ENCODE peak calls at places on chromosomes 12 and 14, in seven cellular contexts. W, X, O, A, F, G and T are unnamed samples.

GRCh38 chr14:51603495-51603894 is 48.2 kb upstream of the FRMD6 start:
- DNase-seq in A (no peak), F (no peak), G (no peak), O (no peak), X (no peak), W (no peak), T (no peak)

GRCh38 chr14:35808076-35808657 is 928 bp downstream of the RALGAPA1 start:
- DNase-seq in W (no peak), F (no peak), O (no peak), G (peak), X (no peak), A (no peak), T (no peak)

GRCh38 chr14:52043690-52044089 is 25.2 kb downstream of the NID2 start:
- DNase-seq in G (peak), O (peak), F (peak), A (no peak), X (no peak), W (no peak), T (no peak)

GRCh38 chr12:110279976-110280783 is 867 bp upstream of the ATP2A2 start:
- DNase-seq in G (peak), W (no peak), X (no peak), O (peak), F (peak), A (no peak), T (no peak)

GRCh38 chr12:55818140-55818728 is 393 bp downstream of the ORMDL2 start:
- DNase-seq in O (no peak), W (no peak), G (no peak), F (no peak), A (no peak), X (no peak), T (no peak)

GRCh38 chr12:470133-470532 is 10.4 kb downstream of the B4GALNT3 start:
- DNase-seq in W (no peak), A (no peak), O (no peak), F (no peak), G (no peak), X (no peak), T (no peak)

GRCh38 chr14:91175802-91176201 is 61.9 kb downstream of the DGLUCY start:
- DNase-seq in A (no peak), W (no peak), G (no peak), F (no peak), O (no peak), X (no peak), T (no peak)

GRCh38 chr14:36975834-36976233 is 196.6 kb downstream of the SLC25A21 start:
- DNase-seq in A (no peak), O (peak), G (no peak), W (no peak), X (no peak), F (no peak), T (no peak)

GRCh38 chr12:47904647-47905312 is at the start of gene VDR:
- DNase-seq in A (peak), O (peak), G (peak), W (peak), X (no peak), F (peak), T (no peak)

GRCh38 chr14:59274991-59275391 is 86.5 kb downstream of the DAAM1 start:
- DNase-seq in A (no peak), O (no peak), W (peak), X (no peak), F (no peak), G (no peak), T (no peak)

GRCh38 chr12:120276734-120277133 is 11.2 kb upstream of the PXN start:
- DNase-seq in F (no peak), W (no peak), A (no peak), X (no peak), O (peak), G (no peak), T (no peak)

GRCh38 chr12:130545475-130545874 is 170.6 kb downstream of the RIMBP2 start:
- DNase-seq in F (no peak), W (no peak), O (no peak), A (no peak), G (no peak), X (no peak), T (no peak)

GRCh38 chr12:20280515-20280914 is 87.8 kb upstream of the PDE3A start:
- DNase-seq in A (no peak), X (no peak), G (no peak), F (no peak), W (no peak), O (no peak), T (no peak)

GRCh38 chr12:48004039-48004940 is at the start of gene COL2A1:
- DNase-seq in F (peak), G (peak), A (no peak), X (no peak), W (no peak), O (peak), T (no peak)

GRCh38 chr12:126899926-126900792 is 1366.8 kb upstream of the TMEM132C start:
- DNase-seq in G (no peak), W (no peak), F (no peak), O (no peak), X (no peak), A (no peak), T (no peak)

GRCh38 chr12:989751-990278 is 1.2 kb upstream of the ERC1 start:
- DNase-seq in O (peak), A (no peak), W (no peak), X (no peak), F (peak), G (no peak), T (no peak)

GRCh38 chr12:132264086-132265010 is 65.0 kb downstream of the GALNT9 start:
- DNase-seq in F (no peak), X (no peak), A (no peak), O (no peak), W (no peak), G (no peak), T (peak)

GRCh38 chr12:50218386-50218785 is 51.2 kb upstream of the CERS5 start:
- DNase-seq in X (no peak), F (no peak), O (peak), W (no peak), G (no peak), A (no peak), T (no peak)

GRCh38 chr12:47545938-47546609 is 159.8 kb downstream of the RPAP3 start:
- DNase-seq in O (no peak), F (no peak), W (no peak), A (no peak), X (no peak), G (no peak), T (no peak)

GRCh38 chr12:66247741-66248140 is 54.6 kb upstream of the HELB start:
- DNase-seq in W (no peak), F (no peak), O (no peak), A (no peak), X (no peak), G (no peak), T (no peak)

GRCh38 chr12:75437564-75437963 is 43.0 kb upstream of the GLIPR1 start:
- DNase-seq in X (no peak), G (no peak), W (no peak), O (peak), F (no peak), A (no peak), T (no peak)

GRCh38 chr12:65495233-65495632 is 216.8 kb downstream of the MSRB3 start:
- DNase-seq in F (peak), X (peak), A (no peak), O (peak), W (no peak), G (no peak), T (no peak)

GRCh38 chr14:20477211-20477876 is 8.1 kb downstream of the PNP start:
- DNase-seq in O (peak), F (no peak), G (no peak), A (peak), W (no peak), X (no peak), T (no peak)

GRCh38 chr12:111434680-111435338 is 29.1 kb downstream of the SH2B3 start:
- DNase-seq in X (no peak), A (no peak), W (peak), O (peak), G (peak), F (no peak), T (no peak)

GRCh38 chr14:29940482-29940881 is 12.8 kb upstream of the PRKD1 start:
- DNase-seq in G (no peak), W (no peak), A (no peak), X (no peak), F (no peak), O (no peak), T (no peak)

GRCh38 chr14:68249534-68250517 is 430.2 kb downstream of the RAD51B start:
- DNase-seq in O (peak), X (no peak), G (no peak), A (no peak), W (no peak), F (no peak), T (no peak)

GRCh38 chr14:44453433-44454171 is 53.5 kb downstream of the FSCB start:
- DNase-seq in G (no peak), A (no peak), W (no peak), X (no peak), F (no peak), O (no peak), T (no peak)

GRCh38 chr12:116773276-116773731 is 35.2 kb downstream of the RNFT2 start:
- DNase-seq in X (no peak), A (no peak), G (peak), W (peak), O (no peak), F (peak), T (no peak)

GRCh38 chr14:49287004-49287403 is 299.2 kb downstream of the RPS29 start:
- DNase-seq in X (no peak), G (no peak), O (no peak), F (no peak), A (no peak), W (no peak), T (no peak)

GRCh38 chr14:60184597-60185555 is 19.7 kb upstream of the DHRS7 start:
- DNase-seq in F (no peak), G (no peak), X (no peak), W (no peak), A (no peak), O (no peak), T (no peak)

GRCh38 chr12:92338671-92339070 is 193.0 kb upstream of the BTG1 start:
- DNase-seq in X (no peak), W (no peak), O (no peak), G (no peak), A (no peak), F (no peak), T (no peak)

GRCh38 chr14:77302926-77303325 is 17.8 kb downstream of the POMT2 start:
- DNase-seq in W (no peak), O (peak), G (no peak), F (peak), A (no peak), X (peak), T (no peak)

GRCh38 chr14:61369097-61369496 is 47.7 kb downstream of the PRKCH start:
- DNase-seq in G (no peak), F (no peak), O (no peak), A (no peak), W (no peak), X (no peak), T (no peak)

GRCh38 chr14:64755661-64756265 is 51.5 kb downstream of the PLEKHG3 start:
- DNase-seq in A (no peak), O (peak), X (peak), W (no peak), F (no peak), G (no peak), T (no peak)

GRCh38 chr14:89504602-89505320 is 87.7 kb upstream of the FOXN3 start:
- DNase-seq in O (peak), F (no peak), A (no peak), G (no peak), W (peak), X (peak), T (no peak)

DNA sequence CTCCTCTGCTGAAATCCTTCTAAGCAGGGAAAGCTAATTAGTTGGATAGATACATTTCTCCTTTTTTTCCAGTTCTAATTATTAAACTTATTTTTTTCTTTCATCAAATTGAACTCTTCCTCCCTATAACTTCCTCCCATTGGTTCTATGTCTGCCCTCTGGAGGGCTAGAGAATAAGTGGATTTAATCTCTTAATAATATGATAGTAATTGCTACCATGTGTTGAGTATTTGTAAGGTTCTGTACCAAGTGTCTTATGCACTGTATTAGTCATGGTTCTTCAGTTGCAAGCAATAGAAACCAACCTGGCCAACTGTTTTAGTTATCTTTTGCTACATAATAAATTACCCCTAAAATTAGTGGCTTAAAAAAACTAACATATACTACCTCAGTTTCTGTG is 190.5 kb upstream of the PLXNC1 start:
- DNase-seq in G (no peak), X (no peak), A (no peak), W (no peak), F (no peak), O (peak), T (no peak)
- TF ChIP-seq CTCF in G (no peak), X (no peak), A (no peak), W (no peak), F (no peak), O (no peak), T (peak)

GRCh38 chr12:41514907-41515306 is 326.8 kb downstream of the PDZRN4 start:
- DNase-seq in G (peak), W (no peak), A (no peak), O (no peak), F (no peak), X (no peak), T (no peak)
- TF ChIP-seq CTCF in G (peak), W (no peak), A (no peak), O (no peak), F (no peak), X (no peak), T (peak)

GRCh38 chr12:49110191-49111155 is at the start of gene LMBR1L:
- DNase-seq in O (peak), F (peak), W (peak), G (peak), X (peak), A (peak), T (peak)
- TF ChIP-seq CTCF in O (peak), F (no peak), W (peak), G (peak), X (peak), A (peak), T (peak)

GRCh38 chr14:22131749-22132476 is 457.1 kb downstream of the DAD1 start:
- DNase-seq in O (peak), W (no peak), G (peak), F (no peak), X (no peak), A (no peak), T (no peak)
- TF ChIP-seq CTCF in O (peak), W (no peak), G (peak), F (no peak), X (peak), A (no peak), T (peak)

GRCh38 chr12:51238510-51239334 is at the start of gene DAZAP2:
- DNase-seq in G (peak), X (peak), W (peak), F (peak), A (peak), O (peak), T (peak)
- TF ChIP-seq CTCF in G (no peak), X (no peak), W (peak), F (no peak), A (peak), O (no peak), T (peak)

GRCh38 chr12:108273217-108273616 is 65.9 kb downstream of the CMKLR1 start:
- DNase-seq in F (no peak), A (no peak), W (no peak), G (no peak), O (no peak), X (no peak), T (no peak)
- TF ChIP-seq CTCF in F (no peak), A (no peak), W (no peak), G (no peak), O (no peak), X (no peak), T (no peak)